ENCODE peak calls at places on chromosome 1, in five cellular contexts. I is RPMI7951, T is iris pigment epithelial cell, G is HCEC 1CT, S is fibroblast of the conjunctiva. V is an unnamed sample.

GRCh38 chr1:26542781-26543443 is 13.4 kb downstream of the RPS6KA1 start:
- DNase-seq in T (no peak), G (no peak), I (no peak), S (no peak), V (no peak)

GRCh38 chr1:201888282-201889033 is at the start of gene SHISA4:
- DNase-seq in T (peak), G (peak), S (no peak), I (peak), V (peak)

GRCh38 chr1:146016891-146017290 is 4.6 kb downstream of the HJV start:
- DNase-seq in I (peak), S (no peak), G (peak), T (no peak), V (no peak)

GRCh38 chr1:33928256-33928655 is 64.4 kb downstream of the HMGB4 start:
- DNase-seq in T (no peak), I (peak), G (peak), S (no peak), V (no peak)

GRCh38 chr1:203839081-203839480 is 22.3 kb upstream of the SNRPE start:
- DNase-seq in S (peak), T (peak), G (no peak), I (peak), V (peak)

GRCh38 chr1:39917825-39918224 is 16.1 kb upstream of the MYCL start:
- DNase-seq in S (no peak), I (no peak), T (peak), G (no peak), V (no peak)

GRCh38 chr1:21864730-21865129 is 52.7 kb downstream of the LDLRAD2 start:
- DNase-seq in S (no peak), T (no peak), G (no peak), I (no peak), V (no peak)

GRCh38 chr1:214683596-214683995 is 80.6 kb downstream of the CENPF start:
- DNase-seq in G (no peak), T (no peak), S (no peak), I (no peak), V (peak)